ENCODE peak calls at places on chromosomes 6 and 20, in eight cellular contexts. One of them, this sample, is unnamed.

GRCh38 chr20:6651016-6651415 is 116.5 kb upstream of the BMP2 start:
- DNase-seq in OCI-LY7: no peak
- DNase-seq in NCI-H345: no peak
- DNase-seq in ACHN: peak
- DNase-seq in H7: no peak
- DNase-seq in activated gamma-delta T cell treated with Interleukin-2 at 50 U/mL for 16 hours: no peak
- DNase-seq in NCI-H1092 treated with DMSO at 0.1 percent for 48 hours: no peak
- DNase-seq in cerebellum: no peak
- DNase-seq in this sample: no peak

GRCh38 chr6:43729537-43729936 is 40.5 kb upstream of the VEGFA start:
- DNase-seq in OCI-LY7: no peak
- DNase-seq in NCI-H345: no peak
- DNase-seq in H7: no peak
- DNase-seq in NCI-H1092 treated with DMSO at 0.1 percent for 48 hours: no peak
- DNase-seq in activated gamma-delta T cell treated with Interleukin-2 at 50 U/mL for 16 hours: no peak
- DNase-seq in ACHN: no peak
- DNase-seq in cerebellum: no peak
- DNase-seq in this sample: no peak

GRCh38 chr20:38222231-38222922 is 38.2 kb downstream of the KIAA1755 start:
- DNase-seq in cerebellum: peak
- DNase-seq in ACHN: peak
- DNase-seq in OCI-LY7: peak
- DNase-seq in NCI-H345: peak
- DNase-seq in activated gamma-delta T cell treated with Interleukin-2 at 50 U/mL for 16 hours: peak
- DNase-seq in NCI-H1092 treated with DMSO at 0.1 percent for 48 hours: peak
- DNase-seq in H7: peak
- DNase-seq in this sample: peak

GRCh38 chr20:11193241-11193640 is 519.4 kb upstream of the JAG1 start:
- DNase-seq in activated gamma-delta T cell treated with Interleukin-2 at 50 U/mL for 16 hours: no peak
- DNase-seq in OCI-LY7: no peak
- DNase-seq in H7: no peak
- DNase-seq in NCI-H1092 treated with DMSO at 0.1 percent for 48 hours: no peak
- DNase-seq in ACHN: no peak
- DNase-seq in cerebellum: no peak
- DNase-seq in NCI-H345: no peak
- DNase-seq in this sample: no peak

GRCh38 chr6:92810913-92811312 is 608.4 kb downstream of the EPHA7 start:
- DNase-seq in cerebellum: peak
- DNase-seq in activated gamma-delta T cell treated with Interleukin-2 at 50 U/mL for 16 hours: no peak
- DNase-seq in H7: peak
- DNase-seq in ACHN: peak
- DNase-seq in OCI-LY7: peak
- DNase-seq in NCI-H345: peak
- DNase-seq in NCI-H1092 treated with DMSO at 0.1 percent for 48 hours: peak
- DNase-seq in this sample: peak

GRCh38 chr6:25138697-25139051 is 140.5 kb upstream of the CARMIL1 start:
- DNase-seq in cerebellum: no peak
- DNase-seq in activated gamma-delta T cell treated with Interleukin-2 at 50 U/mL for 16 hours: no peak
- DNase-seq in ACHN: peak
- DNase-seq in H7: no peak
- DNase-seq in NCI-H345: no peak
- DNase-seq in NCI-H1092 treated with DMSO at 0.1 percent for 48 hours: no peak
- DNase-seq in OCI-LY7: peak
- DNase-seq in this sample: no peak

GRCh38 chr20:49647509-49647908 is 66.2 kb downstream of the B4GALT5 start:
- DNase-seq in ACHN: no peak
- DNase-seq in activated gamma-delta T cell treated with Interleukin-2 at 50 U/mL for 16 hours: no peak
- DNase-seq in NCI-H1092 treated with DMSO at 0.1 percent for 48 hours: no peak
- DNase-seq in H7: no peak
- DNase-seq in OCI-LY7: no peak
- DNase-seq in cerebellum: no peak
- DNase-seq in NCI-H345: no peak
- DNase-seq in this sample: no peak

GRCh38 chr6:157667211-157668033 is 155.6 kb upstream of the SNX9 start:
- DNase-seq in cerebellum: peak
- DNase-seq in H7: peak
- DNase-seq in OCI-LY7: peak
- DNase-seq in NCI-H1092 treated with DMSO at 0.1 percent for 48 hours: peak
- DNase-seq in activated gamma-delta T cell treated with Interleukin-2 at 50 U/mL for 16 hours: peak
- DNase-seq in ACHN: peak
- DNase-seq in NCI-H345: peak
- DNase-seq in this sample: peak

GRCh38 chr6:73579389-73579788 is 58.6 kb upstream of the EEF1A1 start:
- DNase-seq in H7: no peak
- DNase-seq in NCI-H1092 treated with DMSO at 0.1 percent for 48 hours: no peak
- DNase-seq in ACHN: peak
- DNase-seq in OCI-LY7: no peak
- DNase-seq in cerebellum: no peak
- DNase-seq in NCI-H345: no peak
- DNase-seq in activated gamma-delta T cell treated with Interleukin-2 at 50 U/mL for 16 hours: no peak
- DNase-seq in this sample: no peak

GRCh38 chr6:90194371-90194841 is 102.2 kb downstream of the BACH2 start:
- DNase-seq in cerebellum: no peak
- DNase-seq in OCI-LY7: no peak
- DNase-seq in ACHN: no peak
- DNase-seq in NCI-H345: no peak
- DNase-seq in H7: no peak
- DNase-seq in activated gamma-delta T cell treated with Interleukin-2 at 50 U/mL for 16 hours: no peak
- DNase-seq in NCI-H1092 treated with DMSO at 0.1 percent for 48 hours: no peak
- DNase-seq in this sample: no peak

GRCh38 chr20:49418156-49418555 is 64.3 kb downstream of the KCNB1 start:
- DNase-seq in NCI-H1092 treated with DMSO at 0.1 percent for 48 hours: no peak
- DNase-seq in OCI-LY7: no peak
- DNase-seq in NCI-H345: no peak
- DNase-seq in activated gamma-delta T cell treated with Interleukin-2 at 50 U/mL for 16 hours: no peak
- DNase-seq in ACHN: no peak
- DNase-seq in cerebellum: no peak
- DNase-seq in H7: no peak
- DNase-seq in this sample: no peak

GRCh38 chr20:48737463-48738093 is 90.2 kb downstream of the PREX1 start:
- DNase-seq in OCI-LY7: no peak
- DNase-seq in NCI-H345: no peak
- DNase-seq in NCI-H1092 treated with DMSO at 0.1 percent for 48 hours: no peak
- DNase-seq in H7: no peak
- DNase-seq in cerebellum: no peak
- DNase-seq in activated gamma-delta T cell treated with Interleukin-2 at 50 U/mL for 16 hours: no peak
- DNase-seq in ACHN: no peak
- DNase-seq in this sample: peak

GRCh38 chr6:34223964-34224940 is 12.4 kb upstream of the HMGA1 start:
- DNase-seq in activated gamma-delta T cell treated with Interleukin-2 at 50 U/mL for 16 hours: peak
- DNase-seq in ACHN: peak
- DNase-seq in OCI-LY7: peak
- DNase-seq in H7: peak
- DNase-seq in NCI-H1092 treated with DMSO at 0.1 percent for 48 hours: peak
- DNase-seq in cerebellum: peak
- DNase-seq in NCI-H345: peak
- DNase-seq in this sample: peak

GRCh38 chr6:42960243-42961019 is at the start of gene GNMT:
- DNase-seq in NCI-H1092 treated with DMSO at 0.1 percent for 48 hours: peak
- DNase-seq in OCI-LY7: no peak
- DNase-seq in activated gamma-delta T cell treated with Interleukin-2 at 50 U/mL for 16 hours: peak
- DNase-seq in ACHN: peak
- DNase-seq in NCI-H345: peak
- DNase-seq in cerebellum: peak
- DNase-seq in H7: peak
- DNase-seq in this sample: no peak

GRCh38 chr6:17863971-17864754 is 123.3 kb downstream of the KIF13A start:
- DNase-seq in ACHN: peak
- DNase-seq in cerebellum: no peak
- DNase-seq in activated gamma-delta T cell treated with Interleukin-2 at 50 U/mL for 16 hours: no peak
- DNase-seq in NCI-H1092 treated with DMSO at 0.1 percent for 48 hours: no peak
- DNase-seq in OCI-LY7: no peak
- DNase-seq in H7: no peak
- DNase-seq in NCI-H345: no peak
- DNase-seq in this sample: peak

GRCh38 chr20:62119591-62120364 is 2.5 kb upstream of the LSM14B start:
- DNase-seq in NCI-H345: no peak
- DNase-seq in NCI-H1092 treated with DMSO at 0.1 percent for 48 hours: no peak
- DNase-seq in H7: no peak
- DNase-seq in OCI-LY7: no peak
- DNase-seq in activated gamma-delta T cell treated with Interleukin-2 at 50 U/mL for 16 hours: no peak
- DNase-seq in ACHN: no peak
- DNase-seq in cerebellum: no peak
- DNase-seq in this sample: no peak

GRCh38 chr20:46031701-46032254 is 2.8 kb downstream of the SLC12A5 start:
- DNase-seq in activated gamma-delta T cell treated with Interleukin-2 at 50 U/mL for 16 hours: no peak
- DNase-seq in NCI-H1092 treated with DMSO at 0.1 percent for 48 hours: peak
- DNase-seq in cerebellum: peak
- DNase-seq in OCI-LY7: no peak
- DNase-seq in H7: peak
- DNase-seq in ACHN: peak
- DNase-seq in NCI-H345: peak
- DNase-seq in this sample: no peak

GRCh38 chr6:11212625-11213024 is 19.8 kb downstream of the NEDD9 start:
- DNase-seq in H7: no peak
- DNase-seq in cerebellum: no peak
- DNase-seq in NCI-H1092 treated with DMSO at 0.1 percent for 48 hours: no peak
- DNase-seq in ACHN: no peak
- DNase-seq in activated gamma-delta T cell treated with Interleukin-2 at 50 U/mL for 16 hours: no peak
- DNase-seq in NCI-H345: no peak
- DNase-seq in OCI-LY7: no peak
- DNase-seq in this sample: no peak

GRCh38 chr20:8394308-8394945 is 262.4 kb downstream of the PLCB1 start:
- DNase-seq in activated gamma-delta T cell treated with Interleukin-2 at 50 U/mL for 16 hours: no peak
- DNase-seq in cerebellum: no peak
- DNase-seq in ACHN: no peak
- DNase-seq in NCI-H1092 treated with DMSO at 0.1 percent for 48 hours: no peak
- DNase-seq in OCI-LY7: peak
- DNase-seq in NCI-H345: no peak
- DNase-seq in H7: no peak
- DNase-seq in this sample: no peak

GRCh38 chr6:41713161-41713649 is 22.2 kb downstream of the TFEB start:
- DNase-seq in cerebellum: peak
- DNase-seq in H7: no peak
- DNase-seq in OCI-LY7: no peak
- DNase-seq in activated gamma-delta T cell treated with Interleukin-2 at 50 U/mL for 16 hours: no peak
- DNase-seq in NCI-H1092 treated with DMSO at 0.1 percent for 48 hours: peak
- DNase-seq in NCI-H345: no peak
- DNase-seq in ACHN: peak
- DNase-seq in this sample: peak

GRCh38 chr20:1503564-1504227 is 12.5 kb upstream of the SIRPB2 start:
- DNase-seq in cerebellum: peak
- DNase-seq in NCI-H345: peak
- DNase-seq in OCI-LY7: peak
- DNase-seq in ACHN: peak
- DNase-seq in H7: peak
- DNase-seq in NCI-H1092 treated with DMSO at 0.1 percent for 48 hours: peak
- DNase-seq in activated gamma-delta T cell treated with Interleukin-2 at 50 U/mL for 16 hours: peak
- DNase-seq in this sample: peak

GRCh38 chr20:14860410-14860814 is 523.0 kb upstream of the FLRT3 start:
- DNase-seq in H7: peak
- DNase-seq in NCI-H1092 treated with DMSO at 0.1 percent for 48 hours: peak
- DNase-seq in NCI-H345: peak
- DNase-seq in cerebellum: peak
- DNase-seq in activated gamma-delta T cell treated with Interleukin-2 at 50 U/mL for 16 hours: no peak
- DNase-seq in OCI-LY7: no peak
- DNase-seq in ACHN: no peak
- DNase-seq in this sample: peak

GRCh38 chr20:49982346-49983122 is at the start of gene SNAI1:
- DNase-seq in ACHN: peak
- DNase-seq in cerebellum: peak
- DNase-seq in H7: peak
- DNase-seq in OCI-LY7: peak
- DNase-seq in NCI-H345: peak
- DNase-seq in activated gamma-delta T cell treated with Interleukin-2 at 50 U/mL for 16 hours: peak
- DNase-seq in NCI-H1092 treated with DMSO at 0.1 percent for 48 hours: peak
- DNase-seq in this sample: peak

GRCh38 chr6:165599121-165599520 is 63.9 kb downstream of the PDE10A start:
- DNase-seq in NCI-H1092 treated with DMSO at 0.1 percent for 48 hours: no peak
- DNase-seq in NCI-H345: no peak
- DNase-seq in cerebellum: no peak
- DNase-seq in ACHN: no peak
- DNase-seq in activated gamma-delta T cell treated with Interleukin-2 at 50 U/mL for 16 hours: no peak
- DNase-seq in H7: no peak
- DNase-seq in OCI-LY7: no peak
- DNase-seq in this sample: no peak

GRCh38 chr6:111129003-111129402 is 41.7 kb downstream of the SLC16A10 start:
- DNase-seq in OCI-LY7: no peak
- DNase-seq in NCI-H1092 treated with DMSO at 0.1 percent for 48 hours: no peak
- DNase-seq in NCI-H345: no peak
- DNase-seq in ACHN: no peak
- DNase-seq in cerebellum: peak
- DNase-seq in H7: no peak
- DNase-seq in activated gamma-delta T cell treated with Interleukin-2 at 50 U/mL for 16 hours: no peak
- DNase-seq in this sample: peak

GRCh38 chr6:48766349-48766748 is 655.4 kb upstream of the PTCHD4 start:
- DNase-seq in H7: no peak
- DNase-seq in OCI-LY7: no peak
- DNase-seq in ACHN: peak
- DNase-seq in cerebellum: no peak
- DNase-seq in activated gamma-delta T cell treated with Interleukin-2 at 50 U/mL for 16 hours: no peak
- DNase-seq in NCI-H345: no peak
- DNase-seq in NCI-H1092 treated with DMSO at 0.1 percent for 48 hours: no peak
- DNase-seq in this sample: no peak

GRCh38 chr6:45661667-45662066 is 283.9 kb upstream of the SUPT3H start:
- DNase-seq in NCI-H345: peak
- DNase-seq in cerebellum: no peak
- DNase-seq in NCI-H1092 treated with DMSO at 0.1 percent for 48 hours: no peak
- DNase-seq in OCI-LY7: peak
- DNase-seq in H7: no peak
- DNase-seq in activated gamma-delta T cell treated with Interleukin-2 at 50 U/mL for 16 hours: no peak
- DNase-seq in ACHN: no peak
- DNase-seq in this sample: no peak

GRCh38 chr6:5968817-5969726 is 37.7 kb downstream of the NRN1 start:
- DNase-seq in H7: peak
- DNase-seq in NCI-H1092 treated with DMSO at 0.1 percent for 48 hours: no peak
- DNase-seq in NCI-H345: no peak
- DNase-seq in ACHN: peak
- DNase-seq in OCI-LY7: no peak
- DNase-seq in activated gamma-delta T cell treated with Interleukin-2 at 50 U/mL for 16 hours: no peak
- DNase-seq in cerebellum: peak
- DNase-seq in this sample: peak

GRCh38 chr20:36542019-36542488 is 735 bp downstream of the MYL9 start:
- DNase-seq in activated gamma-delta T cell treated with Interleukin-2 at 50 U/mL for 16 hours: no peak
- DNase-seq in NCI-H345: no peak
- DNase-seq in H7: peak
- DNase-seq in OCI-LY7: no peak
- DNase-seq in ACHN: peak
- DNase-seq in cerebellum: no peak
- DNase-seq in NCI-H1092 treated with DMSO at 0.1 percent for 48 hours: no peak
- DNase-seq in this sample: no peak